ENCODE peak calls at places on chromosomes 3 and 15, in ten cellular contexts. B is bronchial epithelial cell; O is AG04450; J is iPS DF 19.7; T is amniotic stem cell; E is activated gamma-delta T cell treated with Interleukin-2 at 50 U/mL for 16 hours; W is stimulated activated CD4-positive, alpha-beta T cell treated with anti-CD3 and anti-CD28 coated beads, Interleukin-1b, Interleukin-23, amount 100 ng/mL, for 48 hours; I is stimulated activated CD8-positive, alpha-beta memory T cell treated with anti-CD3 and anti-CD28 coated beads, Interleukin-7, amount 100 ng/mL, for 1 hour; G is NCI-H2081 treated with DMSO at 0.1 percent for 48 hours; P is sciatic nerve. H is an unnamed sample.

GRCh38 chr3:187064210-187065115 is 74.8 kb downstream of the RPL39L start:
- DNase-seq in I (no peak), E (no peak), O (no peak), J (no peak), P (no peak), T (no peak), G (no peak), B (peak), W (no peak), H (no peak)

GRCh38 chr3:100125539-100125938 is 11.2 kb upstream of the FILIP1L start:
- DNase-seq in O (no peak), P (no peak), E (no peak), W (no peak), T (no peak), G (no peak), B (no peak), I (no peak), J (no peak), H (no peak)

GRCh38 chr3:184129012-184129411 is 6.1 kb upstream of the EIF2B5 start:
- DNase-seq in E (no peak), G (no peak), W (no peak), P (no peak), I (no peak), B (peak), T (no peak), O (no peak), J (no peak), H (no peak)

GRCh38 chr3:123660900-123661299 is 76.0 kb upstream of the HACD2 start:
- DNase-seq in W (no peak), J (no peak), B (peak), P (peak), T (peak), I (no peak), G (no peak), E (no peak), O (peak), H (peak)

GRCh38 chr15:96882361-96882760 is 551.9 kb downstream of the NR2F2 start:
- DNase-seq in B (no peak), J (no peak), W (no peak), T (no peak), O (no peak), I (no peak), G (no peak), P (no peak), E (no peak), H (no peak)

GRCh38 chr15:58551764-58552504 is 120.1 kb downstream of the LIPC start:
- DNase-seq in W (no peak), T (peak), G (no peak), I (no peak), O (peak), J (no peak), B (peak), P (peak), E (no peak), H (peak)

GRCh38 chr3:47961815-47962606 is 54.2 kb downstream of the MAP4 start:
- DNase-seq in W (no peak), E (no peak), I (no peak), O (no peak), T (no peak), G (no peak), P (no peak), B (peak), J (peak), H (no peak)

GRCh38 chr3:11312139-11312538 is 39.9 kb downstream of the ATG7 start:
- DNase-seq in I (no peak), P (no peak), G (no peak), E (no peak), T (no peak), W (no peak), O (no peak), J (no peak), B (no peak), H (peak)

GRCh38 chr3:62676686-62677271 is 198.4 kb downstream of the CADPS start:
- DNase-seq in E (no peak), I (no peak), B (no peak), O (no peak), G (no peak), J (no peak), W (no peak), P (no peak), T (no peak), H (no peak)

GRCh38 chr15:74157868-74158827 is 15.4 kb upstream of the ISLR start:
- DNase-seq in O (no peak), B (no peak), E (no peak), G (no peak), P (no peak), T (no peak), I (no peak), W (no peak), J (no peak), H (no peak)

GRCh38 chr3:149016669-149017541 is 25.6 kb downstream of the GYG1 start:
- DNase-seq in E (no peak), G (no peak), B (peak), I (no peak), J (no peak), P (no peak), W (no peak), O (peak), T (peak), H (peak)

GRCh38 chr3:113773381-113773780 is 26.5 kb downstream of the ATP6V1A start:
- DNase-seq in E (no peak), T (no peak), W (no peak), O (peak), P (no peak), G (no peak), I (no peak), B (no peak), J (no peak), H (no peak)

GRCh38 chr3:194287977-194288706 is 63.0 kb downstream of the CPN2 start:
- DNase-seq in O (no peak), J (no peak), W (no peak), P (no peak), E (no peak), B (no peak), G (peak), I (no peak), T (no peak), H (no peak)

GRCh38 chr3:172749201-172749965 is 1.1 kb upstream of the ECT2 start:
- DNase-seq in O (peak), B (peak), I (no peak), T (peak), P (no peak), E (no peak), G (peak), J (no peak), W (no peak), H (peak)

GRCh38 chr15:98548172-98548971 is 100.0 kb upstream of the IGF1R start:
- DNase-seq in O (peak), W (peak), J (peak), P (peak), G (no peak), I (no peak), B (peak), E (no peak), T (peak), H (peak)

GRCh38 chr3:141243295-141243707 is 11.7 kb downstream of the PXYLP1 start:
- DNase-seq in G (no peak), W (peak), O (no peak), I (no peak), E (peak), B (no peak), J (no peak), T (no peak), P (no peak), H (no peak)

GRCh38 chr3:22969276-22969675 is 233.9 kb upstream of the UBE2E2 start:
- DNase-seq in E (no peak), W (no peak), G (no peak), B (peak), P (no peak), O (no peak), J (no peak), I (no peak), T (no peak), H (no peak)

GRCh38 chr3:173869786-173870185 is 472.2 kb downstream of the NLGN1 start:
- DNase-seq in E (no peak), G (no peak), B (no peak), W (no peak), I (no peak), O (no peak), P (no peak), T (no peak), J (no peak), H (no peak)

GRCh38 chr3:39809181-39809994 is at the start of gene MYRIP:
- DNase-seq in O (no peak), T (no peak), W (no peak), P (no peak), I (no peak), G (peak), B (no peak), E (no peak), J (no peak), H (no peak)

GRCh38 chr15:40252438-40253178 is 13.7 kb downstream of the PAK6 start:
- DNase-seq in I (no peak), J (no peak), B (peak), P (no peak), T (no peak), O (no peak), G (no peak), W (no peak), E (no peak), H (no peak)

GRCh38 chr15:68312701-68313204 is 35.2 kb downstream of the FEM1B start:
- DNase-seq in W (no peak), J (no peak), I (no peak), E (no peak), B (peak), P (peak), G (no peak), T (no peak), O (no peak), H (no peak)

GRCh38 chr3:44902628-44903027 is 28.2 kb downstream of the TGM4 start:
- DNase-seq in W (no peak), G (no peak), J (no peak), T (no peak), I (no peak), P (no peak), B (no peak), E (no peak), O (no peak), H (no peak)

GRCh38 chr15:83605595-83605994 is 48.3 kb upstream of the ADAMTSL3 start:
- DNase-seq in W (no peak), B (no peak), J (no peak), T (no peak), E (no peak), O (no peak), I (no peak), G (no peak), P (no peak), H (no peak)

GRCh38 chr3:134291300-134292254 is 40.9 kb upstream of the RYK start:
- DNase-seq in B (no peak), T (no peak), O (no peak), J (no peak), W (no peak), P (peak), G (no peak), I (no peak), E (no peak), H (no peak)

GRCh38 chr3:194375473-194375872 is 5.9 kb upstream of the LRRC15 start:
- DNase-seq in B (peak), O (no peak), W (no peak), T (no peak), J (no peak), I (no peak), E (no peak), G (no peak), P (no peak), H (no peak)

H was measured in retinal pigment epithelial cell.